ENCODE peak calls at places on chromosomes 3 and 15, in four cellular contexts. A, I, O and Z are unnamed samples.
A peak's percentile ranks its signal among the peaks of the same experiment; 100 is the strongest.

GRCh38 chr15:101176625-101177024 is 75.2 kb downstream of the CHSY1 start:
- DNase-seq in A (no peak), I (no peak), O (no peak), Z (peak; percentile 39)

GRCh38 chr3:2523251-2523836 is 424.7 kb downstream of the CNTN4 start:
- DNase-seq in A (no peak), I (no peak), O (no peak), Z (no peak)

GRCh38 chr3:32121137-32121536 is 14.7 kb downstream of the GPD1L start:
- DNase-seq in A (no peak), I (no peak), O (no peak), Z (no peak)

GRCh38 chr3:16411450-16411849 is 102.0 kb downstream of the RFTN1 start:
- DNase-seq in A (no peak), I (no peak), O (no peak), Z (no peak)

GRCh38 chr15:57403532-57403931 is 27.2 kb downstream of the CGNL1 start:
- DNase-seq in A (no peak), I (no peak), O (no peak), Z (no peak)

GRCh38 chr3:72976182-72976825 is 20.3 kb upstream of the PPP4R2 start:
- DNase-seq in A (no peak), I (no peak), O (no peak), Z (no peak)

GRCh38 chr15:40192942-40193341 is 32.1 kb downstream of the BUB1B start:
- DNase-seq in A (no peak), I (no peak), O (no peak), Z (no peak)

GRCh38 chr3:114365268-114365667 is 71.4 kb downstream of the TIGIT start:
- DNase-seq in A (no peak), I (no peak), O (no peak), Z (no peak)

GRCh38 chr15:76098685-76099084 is 38.9 kb downstream of the TMEM266 start:
- DNase-seq in A (no peak), I (no peak), O (no peak), Z (peak; percentile 75)

GRCh38 chr3:66744521-66744920 is 243.7 kb upstream of the LRIG1 start:
- DNase-seq in A (no peak), I (no peak), O (no peak), Z (no peak)

GRCh38 chr15:73573572-73573971 is 59.6 kb downstream of the NPTN start:
- DNase-seq in A (no peak), I (no peak), O (no peak), Z (no peak)

GRCh38 chr3:60594025-60594424 is 657.2 kb downstream of the FHIT start:
- DNase-seq in A (no peak), I (no peak), O (no peak), Z (no peak)

GRCh38 chr3:102530443-102531195 is 95.8 kb downstream of the ZPLD1 start:
- DNase-seq in A (no peak), I (no peak), O (no peak), Z (no peak)

DNA sequence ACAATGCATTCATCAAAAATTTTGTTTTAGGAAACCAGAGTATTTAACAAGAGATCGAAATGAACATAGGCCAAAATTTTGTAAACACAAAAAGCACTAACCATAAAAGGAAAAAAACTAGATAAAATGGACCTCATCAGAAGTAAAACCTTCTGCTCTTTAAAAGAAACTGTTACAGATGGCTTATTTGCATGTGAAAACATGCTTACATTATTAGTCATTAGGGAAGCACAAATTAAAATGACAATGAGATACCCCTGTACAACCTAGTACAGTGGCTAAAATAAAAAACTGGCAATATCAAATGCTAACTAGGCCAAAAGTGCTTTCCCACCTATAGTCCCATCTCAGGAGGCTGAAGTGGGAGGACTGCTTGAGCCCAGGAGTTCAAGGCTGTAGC is 19.3 kb downstream of the UBR1 start:
- DNase-seq in A (no peak), I (no peak), O (no peak), Z (no peak)
- TF ChIP-seq TCF12 in A (no peak), I (no peak), O (no peak), Z (no peak)

DNA sequence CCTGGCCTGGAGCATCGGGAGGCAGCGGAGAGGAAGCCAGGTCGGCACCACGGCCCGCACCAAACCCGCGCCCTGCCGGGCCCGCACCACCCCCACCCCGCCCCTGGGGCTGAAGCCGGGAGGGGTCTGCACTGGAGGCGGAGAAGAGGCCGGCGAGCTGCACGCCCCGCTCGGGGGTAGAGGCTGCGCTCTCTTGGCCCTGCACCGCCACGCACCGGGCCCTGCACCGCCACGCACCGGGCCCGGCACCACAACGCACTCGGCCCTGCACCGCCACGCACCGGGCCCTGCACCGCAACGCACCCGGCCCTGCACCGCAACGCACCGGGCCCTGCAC is 41.4 kb downstream of the MUC20 start:
- DNase-seq in A (no peak), I (no peak), O (no peak), Z (no peak)
- H3K4me1 ChIP-seq in A (peaks cover 9% of the 10 kb centered on the region), I (no peaks in the 10 kb centered on the region), O (no peaks in the 10 kb centered on the region), Z (no peaks in the 10 kb centered on the region)

GRCh38 chr3:155809181-155809580 is 3.1 kb upstream of the C3orf33 start:
- DNase-seq in A (no peak), I (no peak), O (no peak), Z (no peak)

GRCh38 chr3:155807823-155808222 is 1.7 kb upstream of the C3orf33 start:
- DNase-seq in A (no peak), I (no peak), O (no peak), Z (no peak)

GRCh38 chr3:155805802-155806618 is at the start of gene C3orf33:
- DNase-seq in A (peak; percentile 95), I (no peak), O (peak; percentile 88), Z (peak; percentile 30)

GRCh38 chr3:155804298-155804697 is 1.8 kb downstream of the C3orf33 start:
- DNase-seq in A (no peak), I (no peak), O (no peak), Z (peak; percentile 40)

DNA sequence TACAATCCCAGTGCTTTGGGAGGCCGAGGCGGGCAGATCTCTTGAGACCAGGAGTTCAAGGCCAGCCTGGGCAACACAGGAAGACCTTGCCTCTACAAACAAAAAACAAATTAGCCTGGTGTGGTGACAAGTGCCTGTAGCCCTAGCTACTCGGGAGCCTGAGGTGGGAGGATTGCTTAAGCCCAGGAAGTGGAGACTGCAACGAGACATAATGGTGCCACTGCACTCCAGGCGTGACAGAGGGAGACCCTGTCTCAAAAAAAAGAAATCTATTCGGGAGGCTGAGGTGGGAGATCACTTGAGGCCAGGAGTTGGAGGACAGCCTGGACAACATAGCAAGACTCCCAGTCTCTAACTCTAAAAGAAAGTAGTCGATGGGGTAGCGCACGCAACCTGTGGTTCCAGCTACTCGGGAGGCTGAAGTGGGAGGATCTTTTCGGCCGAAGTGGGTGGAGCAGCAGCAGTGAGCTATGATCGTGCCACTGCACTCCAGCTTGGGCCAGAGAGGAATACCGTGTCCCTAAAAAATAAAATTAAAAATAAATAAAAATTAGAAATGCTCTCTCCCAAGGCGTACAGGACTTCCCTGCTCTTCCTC is 775 bp downstream of the C3orf33 start:
- DNase-seq in A (no peak), I (no peak), O (no peak), Z (peak; percentile 75)
- TF ChIP-seq TCF12 in A (no peak), I (no peak), O (no peak), Z (no peak)

GRCh38 chr15:85414037-85414436 is 33.6 kb downstream of the AKAP13 start:
- DNase-seq in A (no peak), I (no peak), O (no peak), Z (no peak)

GRCh38 chr15:85414495-85414894 is 34.1 kb downstream of the AKAP13 start:
- DNase-seq in A (no peak), I (no peak), O (no peak), Z (no peak)

GRCh38 chr15:85411992-85412538 is 31.7 kb downstream of the AKAP13 start:
- DNase-seq in A (no peak), I (no peak), O (no peak), Z (peak; percentile 27)

GRCh38 chr15:85414991-85415390 is 34.6 kb downstream of the AKAP13 start:
- DNase-seq in A (no peak), I (no peak), O (no peak), Z (no peak)

GRCh38 chr15:85412956-85413854 is 32.8 kb downstream of the AKAP13 start:
- DNase-seq in A (peak; percentile 27), I (peak; percentile 96), O (no peak), Z (peak; percentile 90)
- H3K4me1 ChIP-seq in A (peaks cover 7% of the 10 kb centered on the region), I (peaks cover 64% of the 10 kb centered on the region), O (peaks cover 2% of the 10 kb centered on the region), Z (peaks cover 34% of the 10 kb centered on the region)

DNA sequence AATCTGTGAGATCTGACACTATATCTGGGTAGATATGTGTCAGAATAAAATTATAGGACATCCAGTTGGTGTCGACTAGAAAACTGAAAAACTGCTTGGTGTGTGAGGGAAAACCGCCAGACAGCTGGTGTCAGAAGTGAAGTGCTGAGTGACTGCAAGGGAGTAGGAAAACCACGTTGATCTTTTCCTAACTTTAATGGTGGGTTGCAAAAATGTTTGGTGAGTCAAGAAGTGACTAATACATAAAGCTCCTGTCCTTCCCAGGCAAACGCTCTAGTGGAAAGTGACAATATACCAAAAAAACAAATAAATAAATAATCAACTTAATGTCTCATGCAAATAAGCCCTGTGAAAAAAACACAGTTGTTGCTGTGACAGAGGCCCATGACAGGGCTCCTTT is 7.3 kb upstream of the CD96 start:
- DNase-seq in A (no peak), I (no peak), O (no peak), Z (no peak)
- TF ChIP-seq TCF12 in A (no peak), I (no peak), O (no peak), Z (no peak)

GRCh38 chr15:70093481-70094309 is 4.0 kb downstream of the TLE3 start:
- DNase-seq in A (no peak), I (no peak), O (no peak), Z (no peak)

GRCh38 chr15:70094690-70095311 is 2.9 kb downstream of the TLE3 start:
- DNase-seq in A (no peak), I (no peak), O (no peak), Z (peak; percentile 47)

GRCh38 chr15:70096975-70097336 is 761 bp downstream of the TLE3 start:
- DNase-seq in A (no peak), I (no peak), O (no peak), Z (no peak)

GRCh38 chr15:70096215-70096974 is 1.3 kb downstream of the TLE3 start:
- DNase-seq in A (peak; percentile 67), I (no peak), O (no peak), Z (no peak)

GRCh38 chr15:70095387-70096214 is 2.1 kb downstream of the TLE3 start:
- DNase-seq in A (peak; percentile 75), I (no peak), O (peak; percentile 79), Z (no peak)
- H3K4me1 ChIP-seq in A (peaks cover 53% of the 10 kb centered on the region), I (peaks cover 25% of the 10 kb centered on the region), O (peaks cover 19% of the 10 kb centered on the region), Z (peaks cover 69% of the 10 kb centered on the region)

GRCh38 chr3:45807645-45808540 is 11.6 kb upstream of the SLC6A20 start:
- DNase-seq in A (no peak), I (no peak), O (no peak), Z (no peak)
- TF ChIP-seq TCF12 in A (no peak), I (no peak), O (no peak), Z (no peak)

GRCh38 chr3:141436180-141436579 is 50.6 kb upstream of the RASA2 start:
- DNase-seq in A (no peak), I (no peak), O (no peak), Z (no peak)

GRCh38 chr3:141431411-141432378 is 55.1 kb upstream of the RASA2 start:
- DNase-seq in A (no peak), I (no peak), O (no peak), Z (peak; percentile 95)

GRCh38 chr3:141434255-141434654 is 52.6 kb upstream of the RASA2 start:
- DNase-seq in A (no peak), I (no peak), O (no peak), Z (no peak)

GRCh38 chr3:141430326-141430725 is 56.5 kb upstream of the RASA2 start:
- DNase-seq in A (no peak), I (no peak), O (no peak), Z (no peak)

GRCh38 chr3:141432904-141433303 is 53.9 kb upstream of the RASA2 start:
- DNase-seq in A (no peak), I (no peak), O (no peak), Z (no peak)
- H3K4me1 ChIP-seq in A (peaks cover 8% of the 10 kb centered on the region), I (peaks cover 5% of the 10 kb centered on the region), O (no peaks in the 10 kb centered on the region), Z (peaks cover 59% of the 10 kb centered on the region)